ENCODE peak calls at places on chromosomes 2 and 18, in eight cellular contexts. I is Peyer's patch; R is fibroblast of lung; C is Ammon's horn; E is stimulated activated CD4-positive, alpha-beta T cell treated with anti-CD3 and anti-CD28 coated beads, Interleukin-1b, Interleukin-23, amount 100 ng/mL, for 24 hours; O is G401; G is stromal cell of bone marrow; P is cardiac fibroblast. F is an unnamed sample.

GRCh38 chr2:212249451-212249850 is 289.2 kb downstream of the ERBB4 start:
- DNase-seq in I (no peak), R (peak), C (no peak), E (no peak), O (no peak), G (peak), P (peak), F (no peak)

GRCh38 chr2:129923265-129924141 is 56.0 kb upstream of the RAB6C start:
- DNase-seq in I (no peak), R (peak), C (peak), E (no peak), O (peak), G (no peak), P (peak), F (no peak)

GRCh38 chr2:135798762-135799161 is 38.2 kb downstream of the LCT start:
- DNase-seq in I (no peak), R (no peak), C (no peak), E (no peak), O (no peak), G (no peak), P (no peak), F (no peak)

GRCh38 chr2:43324589-43325447 is 98.4 kb upstream of the ZFP36L2 start:
- DNase-seq in I (no peak), R (peak), C (no peak), E (no peak), O (no peak), G (no peak), P (no peak), F (no peak)

GRCh38 chr18:69580107-69580506 is 179.4 kb downstream of the DOK6 start:
- DNase-seq in I (no peak), R (no peak), C (peak), E (no peak), O (no peak), G (peak), P (peak), F (no peak)

GRCh38 chr2:72886505-72887031 is 640 bp upstream of the SPR start:
- DNase-seq in I (no peak), R (no peak), C (no peak), E (no peak), O (no peak), G (no peak), P (no peak), F (no peak)

GRCh38 chr2:94993176-94994062 is 32.1 kb upstream of the MAL start:
- DNase-seq in I (peak), R (no peak), C (no peak), E (no peak), O (no peak), G (no peak), P (no peak), F (no peak)

GRCh38 chr2:86584164-86584913 is 21.1 kb upstream of the CHMP3 start:
- DNase-seq in I (no peak), R (peak), C (no peak), E (no peak), O (no peak), G (peak), P (peak), F (no peak)

GRCh38 chr18:79591040-79591308 is 88.6 kb upstream of the CTDP1 start:
- DNase-seq in I (no peak), R (no peak), C (no peak), E (no peak), O (no peak), G (no peak), P (no peak), F (no peak)

GRCh38 chr2:159148891-159149290 is 137.6 kb downstream of the WDSUB1 start:
- DNase-seq in I (no peak), R (no peak), C (no peak), E (no peak), O (no peak), G (no peak), P (no peak), F (no peak)

GRCh38 chr2:108926561-108927380 is 62.2 kb downstream of the EDAR start:
- DNase-seq in I (no peak), R (no peak), C (no peak), E (no peak), O (no peak), G (no peak), P (no peak), F (no peak)

GRCh38 chr18:887716-888115 is 17.0 kb upstream of the ADCYAP1 start:
- DNase-seq in I (no peak), R (peak), C (no peak), E (no peak), O (no peak), G (no peak), P (no peak), F (no peak)

GRCh38 chr18:36580266-36580665 is 248.5 kb downstream of the TPGS2 start:
- DNase-seq in I (no peak), R (peak), C (peak), E (no peak), O (peak), G (no peak), P (peak), F (no peak)

GRCh38 chr18:23828426-23828825 is 139.2 kb downstream of the LAMA3 start:
- DNase-seq in I (peak), R (peak), C (no peak), E (no peak), O (no peak), G (peak), P (peak), F (no peak)

GRCh38 chr2:205407984-205408383 is 274.3 kb upstream of the NRP2 start:
- DNase-seq in I (no peak), R (peak), C (peak), E (no peak), O (no peak), G (peak), P (peak), F (no peak)

GRCh38 chr18:26908906-26909305 is 43.4 kb upstream of the AQP4 start:
- DNase-seq in I (no peak), R (no peak), C (peak), E (no peak), O (peak), G (no peak), P (no peak), F (no peak)

GRCh38 chr18:8684577-8684976 is 20.8 kb upstream of the MTCL1 start:
- DNase-seq in I (no peak), R (no peak), C (no peak), E (no peak), O (no peak), G (no peak), P (no peak), F (no peak)

GRCh38 chr2:30683240-30683956 is 123.8 kb downstream of the CAPN13 start:
- DNase-seq in I (no peak), R (no peak), C (no peak), E (no peak), O (no peak), G (no peak), P (no peak), F (no peak)

GRCh38 chr2:154170400-154170799 is 298.7 kb downstream of the GALNT13 start:
- DNase-seq in I (no peak), R (no peak), C (no peak), E (no peak), O (no peak), G (no peak), P (no peak), F (no peak)

GRCh38 chr2:30404354-30405265 is 42.4 kb upstream of the LCLAT1 start:
- DNase-seq in I (no peak), R (peak), C (no peak), E (no peak), O (no peak), G (no peak), P (peak), F (no peak)

GRCh38 chr2:185687967-185688366 is 50.6 kb upstream of the FSIP2 start:
- DNase-seq in I (no peak), R (no peak), C (no peak), E (no peak), O (no peak), G (no peak), P (no peak), F (no peak)

GRCh38 chr18:11500153-11501122 is 109.0 kb upstream of the SLC35G4 start:
- DNase-seq in I (no peak), R (peak), C (no peak), E (no peak), O (no peak), G (peak), P (peak), F (no peak)

GRCh38 chr2:108377815-108378630 is at the start of gene SULT1C4:
- DNase-seq in I (peak), R (peak), C (peak), E (no peak), O (peak), G (no peak), P (peak), F (peak)

GRCh38 chr2:26581266-26581990 is 59.7 kb downstream of the CIB4 start:
- DNase-seq in I (peak), R (no peak), C (no peak), E (no peak), O (no peak), G (no peak), P (no peak), F (no peak)

GRCh38 chr18:75324211-75324610 is 103.3 kb downstream of the SMIM21 start:
- DNase-seq in I (no peak), R (no peak), C (no peak), E (no peak), O (no peak), G (no peak), P (no peak), F (no peak)

GRCh38 chr18:37540424-37541121 is 25.0 kb downstream of the CELF4 start:
- DNase-seq in I (no peak), R (no peak), C (no peak), E (no peak), O (peak), G (no peak), P (no peak), F (no peak)

GRCh38 chr18:74683573-74683972 is 85.9 kb downstream of the ZNF407 start:
- DNase-seq in I (no peak), R (no peak), C (no peak), E (no peak), O (no peak), G (no peak), P (no peak), F (no peak)

GRCh38 chr2:59734743-59735142 is 818.7 kb downstream of the BCL11A start:
- DNase-seq in I (no peak), R (no peak), C (no peak), E (no peak), O (no peak), G (no peak), P (no peak), F (no peak)

GRCh38 chr18:64137914-64138313 is 11.0 kb downstream of the LINC00305 start:
- DNase-seq in I (no peak), R (no peak), C (no peak), E (no peak), O (no peak), G (no peak), P (no peak), F (no peak)

GRCh38 chr2:121698318-121698930 is 38.3 kb downstream of the NIFK start:
- DNase-seq in I (no peak), R (no peak), C (no peak), E (no peak), O (no peak), G (no peak), P (no peak), F (no peak)

GRCh38 chr2:231709636-231709980 is 1.3 kb downstream of the PTMA start:
- DNase-seq in I (peak), R (no peak), C (no peak), E (no peak), O (peak), G (no peak), P (no peak), F (peak)

GRCh38 chr18:63878982-63879381 is 8.5 kb upstream of the SERPINB2 start:
- DNase-seq in I (no peak), R (no peak), C (no peak), E (no peak), O (no peak), G (no peak), P (no peak), F (no peak)

GRCh38 chr18:70386582-70386981 is 97.7 kb downstream of the SOCS6 start:
- DNase-seq in I (no peak), R (no peak), C (no peak), E (no peak), O (no peak), G (no peak), P (no peak), F (no peak)

F was measured in transverse colon.